ENCODE peak calls at places on chromosomes 1 and 21, in five cellular contexts. P, X, U, F and J are unnamed samples.

GRCh38 chr1:17742590-17742989 is 12.5 kb upstream of the ACTL8 start:
- DNase-seq in P (no peak), X (no peak), U (no peak), F (no peak), J (no peak)

GRCh38 chr1:184753608-184754478 is 815 bp downstream of the EDEM3 start:
- DNase-seq in P (peak), X (no peak), U (peak), F (no peak), J (peak)

GRCh38 chr1:27590917-27591508 is 12.9 kb downstream of the AHDC1 start:
- DNase-seq in P (no peak), X (no peak), U (no peak), F (no peak), J (no peak)

GRCh38 chr1:55720243-55720642 is 505.1 kb upstream of the USP24 start:
- DNase-seq in P (no peak), X (no peak), U (no peak), F (no peak), J (no peak)

GRCh38 chr1:38360807-38361206 is 314.2 kb upstream of the POU3F1 start:
- DNase-seq in P (no peak), X (no peak), U (no peak), F (no peak), J (no peak)

GRCh38 chr1:180863158-180863775 is 49.4 kb upstream of the KIAA1614 start:
- DNase-seq in P (peak), X (no peak), U (peak), F (no peak), J (peak)

GRCh38 chr21:45615145-45615711 is 28.3 kb upstream of the PCBP3 start:
- DNase-seq in P (peak), X (no peak), U (peak), F (peak), J (no peak)

GRCh38 chr1:155649689-155650088 is 38.9 kb downstream of the YY1AP1 start:
- DNase-seq in P (no peak), X (no peak), U (no peak), F (no peak), J (peak)

GRCh38 chr1:165580931-165581871 is 37.4 kb downstream of the LRRC52 start:
- DNase-seq in P (no peak), X (no peak), U (no peak), F (no peak), J (no peak)

GRCh38 chr1:24018611-24019580 is 38.8 kb upstream of the SRSF10 start:
- DNase-seq in P (no peak), X (peak), U (no peak), F (no peak), J (no peak)

GRCh38 chr1:202351725-202352124 is 3.2 kb downstream of the PPP1R12B start:
- DNase-seq in P (no peak), X (no peak), U (no peak), F (no peak), J (no peak)

GRCh38 chr1:154478639-154479038 is 23.4 kb upstream of the TDRD10 start:
- DNase-seq in P (peak), X (no peak), U (no peak), F (no peak), J (peak)

GRCh38 chr1:210857724-210858123 is 276.2 kb downstream of the KCNH1 start:
- DNase-seq in P (no peak), X (no peak), U (no peak), F (no peak), J (no peak)

GRCh38 chr1:229370601-229371021 is 27.8 kb upstream of the CCSAP start:
- DNase-seq in P (no peak), X (no peak), U (peak), F (no peak), J (peak)

GRCh38 chr1:100065969-100066227 is 66.8 kb downstream of the SASS6 start:
- DNase-seq in P (no peak), X (no peak), U (peak), F (no peak), J (no peak)

GRCh38 chr21:43191521-43191920 is 22.7 kb downstream of the CRYAA start:
- DNase-seq in P (no peak), X (no peak), U (no peak), F (peak), J (no peak)

GRCh38 chr21:36695671-36696389 is 3.1 kb upstream of the SIM2 start:
- DNase-seq in P (no peak), X (no peak), U (no peak), F (no peak), J (no peak)

GRCh38 chr1:8027748-8028631 is 1.9 kb upstream of the ERRFI1 start:
- DNase-seq in P (no peak), X (no peak), U (no peak), F (no peak), J (no peak)

GRCh38 chr1:89633745-89634625 is 1.1 kb downstream of the LRRC8C start:
- DNase-seq in P (peak), X (no peak), U (peak), F (no peak), J (peak)

GRCh38 chr1:16134071-16134801 is 21.6 kb downstream of the EPHA2 start:
- DNase-seq in P (no peak), X (no peak), U (no peak), F (no peak), J (no peak)

GRCh38 chr1:212485895-212486590 is 53.3 kb downstream of the NENF start:
- DNase-seq in P (no peak), X (peak), U (peak), F (no peak), J (peak)

GRCh38 chr1:245701631-245702030 is 546.8 kb downstream of the KIF26B start:
- DNase-seq in P (no peak), X (no peak), U (no peak), F (no peak), J (no peak)